ENCODE peak calls at places on chromosomes 4 and X, in six cellular contexts. One of them, this sample, is unnamed.

GRCh38 chr4:155234206-155234605 is 25.8 kb downstream of the NPY2R start:
- DNase-seq in HepG2: no peak
- DNase-seq in GM12878: no peak
- DNase-seq in K562: no peak
- DNase-seq in H1: no peak
- DNase-seq in HCT116: no peak
- DNase-seq in this sample: no peak

GRCh38 chr4:168408620-168409019 is 71.7 kb downstream of the DDX60L start:
- DNase-seq in K562: no peak
- DNase-seq in GM12878: no peak
- DNase-seq in H1: no peak
- DNase-seq in HepG2: no peak
- DNase-seq in HCT116: peak
- DNase-seq in this sample: peak

GRCh38 chr4:174154455-174154854 is 129.0 kb downstream of the FBXO8 start:
- DNase-seq in HepG2: no peak
- DNase-seq in H1: no peak
- DNase-seq in K562: no peak
- DNase-seq in GM12878: no peak
- DNase-seq in HCT116: no peak
- DNase-seq in this sample: peak

GRCh38 chrX:20091499-20091898 is 25.2 kb downstream of the MAP7D2 start:
- DNase-seq in HepG2: no peak
- DNase-seq in GM12878: no peak
- DNase-seq in K562: no peak
- DNase-seq in HCT116: no peak
- DNase-seq in H1: no peak
- DNase-seq in this sample: no peak

GRCh38 chr4:68361146-68361589 is 11.3 kb upstream of the YTHDC1 start:
- DNase-seq in K562: no peak
- DNase-seq in HCT116: no peak
- DNase-seq in GM12878: no peak
- DNase-seq in HepG2: peak
- DNase-seq in H1: no peak
- DNase-seq in this sample: no peak

GRCh38 chr4:17493629-17494028 is 18.3 kb downstream of the QDPR start:
- DNase-seq in H1: no peak
- DNase-seq in K562: peak
- DNase-seq in GM12878: no peak
- DNase-seq in HCT116: no peak
- DNase-seq in HepG2: no peak
- DNase-seq in this sample: no peak

GRCh38 chr4:143294310-143294709 is 42.4 kb upstream of the GAB1 start:
- DNase-seq in HCT116: no peak
- DNase-seq in HepG2: no peak
- DNase-seq in GM12878: no peak
- DNase-seq in K562: no peak
- DNase-seq in H1: no peak
- DNase-seq in this sample: no peak

GRCh38 chr4:55321707-55322264 is 24.3 kb upstream of the SRD5A3 start:
- DNase-seq in HCT116: peak
- DNase-seq in GM12878: peak
- DNase-seq in H1: no peak
- DNase-seq in HepG2: peak
- DNase-seq in K562: peak
- DNase-seq in this sample: peak

GRCh38 chrX:10506781-10507180 is 113.6 kb downstream of the MID1 start:
- DNase-seq in K562: no peak
- DNase-seq in HCT116: no peak
- DNase-seq in H1: no peak
- DNase-seq in GM12878: no peak
- DNase-seq in HepG2: no peak
- DNase-seq in this sample: no peak

GRCh38 chr4:13530823-13531608 is 13.3 kb downstream of the NKX3-2 start:
- DNase-seq in HCT116: no peak
- DNase-seq in GM12878: no peak
- DNase-seq in K562: peak
- DNase-seq in HepG2: no peak
- DNase-seq in H1: no peak
- DNase-seq in this sample: no peak

GRCh38 chr4:85498068-85498733 is 23.3 kb downstream of the ARHGAP24 start:
- DNase-seq in K562: no peak
- DNase-seq in GM12878: peak
- DNase-seq in HepG2: no peak
- DNase-seq in H1: no peak
- DNase-seq in HCT116: no peak
- DNase-seq in this sample: no peak

GRCh38 chr4:148776944-148777343 is 334.7 kb upstream of the NR3C2 start:
- DNase-seq in HepG2: no peak
- DNase-seq in K562: no peak
- DNase-seq in HCT116: no peak
- DNase-seq in H1: no peak
- DNase-seq in GM12878: no peak
- DNase-seq in this sample: no peak

GRCh38 chr4:153013202-153013988 is 77.3 kb downstream of the FHDC1 start:
- DNase-seq in HCT116: no peak
- DNase-seq in K562: no peak
- DNase-seq in H1: no peak
- DNase-seq in GM12878: no peak
- DNase-seq in HepG2: no peak
- DNase-seq in this sample: no peak

GRCh38 chr4:94457692-94458106 is 6.0 kb downstream of the PDLIM5 start:
- DNase-seq in H1: no peak
- DNase-seq in K562: no peak
- DNase-seq in GM12878: no peak
- DNase-seq in HCT116: no peak
- DNase-seq in HepG2: no peak
- DNase-seq in this sample: peak

GRCh38 chr4:80097395-80098177 is 24.6 kb upstream of the ANTXR2 start:
- DNase-seq in K562: no peak
- DNase-seq in HepG2: no peak
- DNase-seq in H1: no peak
- DNase-seq in HCT116: no peak
- DNase-seq in GM12878: no peak
- DNase-seq in this sample: peak

GRCh38 chrX:115147220-115147619 is 42.0 kb upstream of the RBMXL3 start:
- DNase-seq in HepG2: no peak
- DNase-seq in H1: no peak
- DNase-seq in GM12878: no peak
- DNase-seq in K562: peak
- DNase-seq in HCT116: peak
- DNase-seq in this sample: peak

GRCh38 chrX:129877401-129877800 is 28.6 kb upstream of the UTP14A start:
- DNase-seq in H1: peak
- DNase-seq in HCT116: no peak
- DNase-seq in HepG2: no peak
- DNase-seq in K562: no peak
- DNase-seq in GM12878: no peak
- DNase-seq in this sample: no peak

GRCh38 chr4:70630162-70630561 is 1.6 kb downstream of the ENAM start:
- DNase-seq in K562: no peak
- DNase-seq in HepG2: no peak
- DNase-seq in GM12878: no peak
- DNase-seq in HCT116: no peak
- DNase-seq in H1: no peak
- DNase-seq in this sample: no peak

GRCh38 chrX:121052122-121052521 is 4.7 kb downstream of the GLUD2 start:
- DNase-seq in K562: no peak
- DNase-seq in GM12878: no peak
- DNase-seq in H1: no peak
- DNase-seq in HepG2: peak
- DNase-seq in HCT116: no peak
- DNase-seq in this sample: no peak

GRCh38 chr4:41140410-41140809 is 73.9 kb downstream of the APBB2 start:
- DNase-seq in HepG2: no peak
- DNase-seq in H1: no peak
- DNase-seq in HCT116: no peak
- DNase-seq in GM12878: no peak
- DNase-seq in K562: no peak
- DNase-seq in this sample: no peak

GRCh38 chrX:132219343-132219768 is at the start of gene RAP2C:
- DNase-seq in GM12878: no peak
- DNase-seq in HepG2: peak
- DNase-seq in H1: peak
- DNase-seq in K562: peak
- DNase-seq in HCT116: peak
- DNase-seq in this sample: peak

GRCh38 chr4:150888625-150889024 is 126.5 kb downstream of the LRBA start:
- DNase-seq in GM12878: no peak
- DNase-seq in HCT116: no peak
- DNase-seq in H1: no peak
- DNase-seq in K562: no peak
- DNase-seq in HepG2: no peak
- DNase-seq in this sample: no peak

GRCh38 chr4:56259595-56259994 is 127.7 kb downstream of the AASDH start:
- DNase-seq in HCT116: no peak
- DNase-seq in K562: no peak
- DNase-seq in GM12878: no peak
- DNase-seq in H1: no peak
- DNase-seq in HepG2: no peak
- DNase-seq in this sample: no peak

GRCh38 chrX:72620550-72621145 is 48.0 kb upstream of the HDAC8 start:
- DNase-seq in K562: peak
- DNase-seq in HCT116: peak
- DNase-seq in GM12878: no peak
- DNase-seq in HepG2: peak
- DNase-seq in H1: no peak
- DNase-seq in this sample: peak

DNA sequence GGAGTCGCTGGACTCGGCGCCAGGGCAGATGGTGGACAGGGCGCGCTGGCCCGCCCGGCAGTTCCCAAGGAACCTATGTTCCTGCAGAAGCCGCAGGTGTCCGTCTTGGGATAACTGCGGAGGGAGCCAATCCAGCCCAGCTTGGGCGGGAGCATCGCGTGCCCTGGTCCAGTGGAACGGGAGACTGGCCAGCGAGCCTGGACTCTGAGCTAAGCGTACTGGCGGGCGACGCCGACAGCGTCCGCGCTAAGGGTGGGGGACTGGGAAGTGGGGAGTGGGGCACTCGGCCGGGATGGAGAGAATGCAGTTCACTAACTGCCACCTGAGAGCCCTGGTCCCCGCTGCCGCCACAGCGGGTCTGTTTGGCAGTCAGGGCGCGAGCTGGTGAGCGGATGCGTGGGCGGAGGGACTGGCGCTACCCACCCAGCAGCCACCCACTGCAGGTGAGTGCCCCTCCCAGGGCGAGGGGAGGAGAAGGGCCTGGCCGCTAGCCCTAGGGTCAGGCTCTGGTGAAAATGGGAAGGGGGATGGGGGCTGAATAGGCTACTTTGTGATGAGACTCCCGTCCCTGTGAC is 1.3 kb upstream of the MAMLD1 start:
- DNase-seq in H1: no peak
- DNase-seq in K562: no peak
- DNase-seq in HCT116: no peak
- DNase-seq in HepG2: no peak
- DNase-seq in GM12878: no peak
- DNase-seq in this sample: no peak
- TF ChIP-seq EZH2 in H1: peak
- TF ChIP-seq EZH2 in K562: no peak
- TF ChIP-seq EZH2 in HCT116: no peak
- TF ChIP-seq EZH2 in HepG2: no peak
- TF ChIP-seq EZH2 in GM12878: no peak
- TF ChIP-seq EZH2 in this sample: peak

DNA sequence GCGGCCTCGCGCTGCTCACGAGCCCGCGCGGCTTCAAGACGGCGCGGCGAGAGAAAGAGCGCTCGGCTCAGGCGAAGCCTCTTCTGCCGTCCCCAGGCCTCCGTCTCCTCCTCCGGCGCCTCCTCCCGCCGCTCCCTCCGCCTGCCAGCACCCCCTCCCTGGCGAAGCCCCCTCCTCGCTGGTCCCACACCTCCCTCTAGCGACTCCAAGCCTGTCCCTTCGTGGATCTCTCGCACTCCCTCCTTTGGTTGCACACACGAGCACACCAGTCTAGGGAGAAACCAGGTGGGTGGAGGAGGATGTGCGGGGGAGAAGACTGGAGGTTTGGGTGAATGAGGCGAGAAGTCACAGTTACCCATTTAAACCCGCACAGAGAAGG is at the start of gene CAMK2D:
- DNase-seq in GM12878: peak
- DNase-seq in HCT116: peak
- DNase-seq in H1: no peak
- DNase-seq in HepG2: peak
- DNase-seq in K562: no peak
- DNase-seq in this sample: peak
- TF ChIP-seq POLR2A in GM12878: no peak
- TF ChIP-seq POLR2A in HCT116: no peak
- TF ChIP-seq POLR2A in H1: no peak
- TF ChIP-seq POLR2A in HepG2: peak
- TF ChIP-seq POLR2A in K562: no peak
- TF ChIP-seq POLR2A in this sample: no peak

GRCh38 chrX:134246282-134246681 is 9.3 kb downstream of the CCDC160 start:
- DNase-seq in K562: no peak
- DNase-seq in H1: no peak
- DNase-seq in GM12878: no peak
- DNase-seq in HepG2: no peak
- DNase-seq in HCT116: no peak
- DNase-seq in this sample: no peak
- TF ChIP-seq EZH2 in K562: no peak
- TF ChIP-seq EZH2 in H1: no peak
- TF ChIP-seq EZH2 in GM12878: no peak
- TF ChIP-seq EZH2 in HepG2: no peak
- TF ChIP-seq EZH2 in HCT116: no peak
- TF ChIP-seq EZH2 in this sample: no peak

GRCh38 chrX:69365349-69365748 is 138.8 kb upstream of the NALF2 start:
- DNase-seq in HepG2: no peak
- DNase-seq in HCT116: no peak
- DNase-seq in H1: no peak
- DNase-seq in K562: no peak
- DNase-seq in GM12878: no peak
- DNase-seq in this sample: no peak

GRCh38 chrX:69362889-69363288 is 141.2 kb upstream of the NALF2 start:
- DNase-seq in H1: no peak
- DNase-seq in K562: no peak
- DNase-seq in GM12878: no peak
- DNase-seq in HCT116: no peak
- DNase-seq in HepG2: no peak
- DNase-seq in this sample: no peak

GRCh38 chrX:69365755-69366154 is 138.4 kb upstream of the NALF2 start:
- DNase-seq in HepG2: no peak
- DNase-seq in GM12878: no peak
- DNase-seq in K562: no peak
- DNase-seq in H1: no peak
- DNase-seq in HCT116: no peak
- DNase-seq in this sample: no peak

GRCh38 chrX:69361286-69361926 is 142.7 kb upstream of the NALF2 start:
- DNase-seq in K562: no peak
- DNase-seq in HCT116: no peak
- DNase-seq in GM12878: no peak
- DNase-seq in H1: no peak
- DNase-seq in HepG2: no peak
- DNase-seq in this sample: no peak

DNA sequence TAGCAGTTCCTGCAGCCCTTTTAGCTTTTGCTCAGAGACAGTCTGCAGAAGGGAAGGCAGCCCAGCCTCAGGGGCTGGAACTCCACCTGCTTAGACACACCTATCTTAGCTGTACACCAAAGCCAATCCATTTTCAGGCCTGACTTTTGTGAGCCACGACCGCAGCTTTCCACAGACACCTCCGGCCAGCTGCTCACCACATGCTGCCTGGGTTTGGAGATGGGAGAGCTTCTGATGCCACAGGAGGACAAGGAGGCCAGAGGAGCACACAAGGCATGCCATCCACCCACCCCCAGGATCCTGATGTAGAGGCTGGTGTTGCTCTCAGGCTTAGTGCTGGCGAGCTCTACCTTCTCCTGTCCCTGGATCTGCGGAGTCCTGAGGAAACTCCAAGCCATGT is 141.8 kb upstream of the NALF2 start:
- DNase-seq in GM12878: no peak
- DNase-seq in HCT116: no peak
- DNase-seq in HepG2: no peak
- DNase-seq in H1: no peak
- DNase-seq in K562: no peak
- DNase-seq in this sample: no peak
- TF ChIP-seq POLR2A in GM12878: no peak
- TF ChIP-seq POLR2A in HCT116: no peak
- TF ChIP-seq POLR2A in HepG2: no peak
- TF ChIP-seq POLR2A in H1: no peak
- TF ChIP-seq POLR2A in K562: no peak
- TF ChIP-seq POLR2A in this sample: no peak

This sample was measured in endothelial cell of umbilical vein.